ENCODE peak calls at places on chromosomes 2 and 18, in six cellular contexts. H is brain microvascular endothelial cell, D is PC-9, J is tibial artery, O is uterus, N is adrenal gland. G is an unnamed sample.

GRCh38 chr2:156334496-156335478 is 2.3 kb upstream of the NR4A2 start:
- DNase-seq in J (peak), H (peak), O (peak), D (peak), N (peak), G (peak)

GRCh38 chr18:79947881-79948610 is 3.4 kb downstream of the SLC66A2 start:
- DNase-seq in N (peak), H (no peak), D (no peak), O (no peak), J (no peak), G (no peak)

GRCh38 chr18:22001912-22002487 is 167.4 kb upstream of the GATA6 start:
- DNase-seq in O (no peak), H (no peak), N (no peak), D (no peak), J (no peak), G (no peak)

GRCh38 chr2:154240921-154241379 is 369.2 kb downstream of the GALNT13 start:
- DNase-seq in O (no peak), N (no peak), D (no peak), H (no peak), J (no peak), G (no peak)

GRCh38 chr2:150994041-150994440 is 267.6 kb downstream of the RBM43 start:
- DNase-seq in J (no peak), O (no peak), H (no peak), N (no peak), D (no peak), G (peak)

GRCh38 chr2:173657996-173658717 is 303.5 kb downstream of the CDCA7 start:
- DNase-seq in N (peak), D (peak), H (peak), O (peak), J (no peak), G (no peak)

GRCh38 chr18:67525328-67526110 is 9.0 kb upstream of the DSEL start:
- DNase-seq in O (peak), J (peak), N (peak), D (peak), H (peak), G (peak)

GRCh38 chr18:62883937-62884735 is 168.8 kb downstream of the PHLPP1 start:
- DNase-seq in N (no peak), H (no peak), D (no peak), J (no peak), O (no peak), G (no peak)

GRCh38 chr2:30249354-30249753 is 18.0 kb downstream of the LBH start:
- DNase-seq in D (no peak), J (no peak), O (peak), H (no peak), N (no peak), G (no peak)

GRCh38 chr2:239443666-239444567 is 43.1 kb upstream of the HDAC4 start:
- DNase-seq in N (peak), J (no peak), O (no peak), H (no peak), D (no peak), G (no peak)

GRCh38 chr2:48479923-48480322 is 50.0 kb upstream of the STON1 start:
- DNase-seq in O (no peak), D (no peak), J (no peak), H (no peak), N (no peak), G (peak)

GRCh38 chr18:31499157-31499524 is 1.2 kb downstream of the DSG2 start:
- DNase-seq in J (no peak), O (no peak), H (no peak), D (no peak), N (no peak), G (no peak)

GRCh38 chr2:2664989-2665833 is 334.1 kb upstream of the MYT1L start:
- DNase-seq in H (peak), D (no peak), O (no peak), N (peak), J (no peak), G (no peak)

GRCh38 chr2:197674546-197674945 is 841 bp downstream of the RFTN2 start:
- DNase-seq in N (no peak), J (no peak), O (no peak), D (no peak), H (peak), G (no peak)

GRCh38 chr2:216283038-216283900 is 89.0 kb downstream of the MARCHF4 start:
- DNase-seq in N (peak), J (no peak), O (no peak), D (no peak), H (no peak), G (peak)

GRCh38 chr2:68371581-68371980 is 6.5 kb downstream of the PLEK start:
- DNase-seq in N (no peak), J (no peak), D (no peak), O (no peak), H (no peak), G (no peak)
- H3K4me3 ChIP-seq in N (no peak), J (no peak), D (no peak), O (no peak), H (no peak), G (no peak)

DNA sequence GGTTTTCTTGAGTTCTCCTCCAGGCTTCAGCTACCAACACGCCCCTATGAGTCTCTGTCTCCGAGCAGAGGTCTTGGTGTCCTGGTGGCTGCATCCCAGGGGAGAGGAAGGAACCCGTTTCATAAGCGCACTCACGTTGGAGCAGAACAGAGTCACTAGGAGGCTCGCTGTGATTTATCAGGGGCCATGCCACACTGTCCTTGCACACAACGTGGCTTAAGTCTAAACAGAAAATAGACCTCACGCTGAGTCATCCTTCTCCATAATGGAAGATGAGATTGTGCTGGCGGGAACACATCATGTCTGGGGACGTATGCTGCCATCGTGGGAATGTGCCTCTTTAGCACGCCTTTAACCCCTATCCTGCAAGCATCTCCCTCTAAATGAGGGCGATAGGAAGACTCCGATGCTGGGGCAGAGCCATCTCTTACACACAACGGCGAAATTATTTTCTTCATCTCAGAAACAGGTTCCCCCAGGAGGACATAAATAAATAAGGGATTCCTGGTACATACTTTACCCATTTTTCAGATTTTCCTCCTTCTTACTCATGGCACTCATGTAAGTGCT is 211.4 kb downstream of the KLHL29 start:
- DNase-seq in H (peak), O (no peak), J (peak), D (no peak), N (peak), G (peak)
- H3K27ac ChIP-seq in H (no peak), O (peak), J (peak), D (no peak), N (peak), G (no peak)

GRCh38 chr2:99543247-99543646 is 53.4 kb upstream of the REV1 start:
- DNase-seq in O (no peak), J (no peak), N (no peak), D (no peak), H (no peak), G (no peak)

GRCh38 chr2:99537910-99538485 is 48.2 kb upstream of the REV1 start:
- DNase-seq in J (no peak), O (no peak), D (no peak), N (no peak), H (no peak), G (no peak)
- H3K4me3 ChIP-seq in J (no peak), O (no peak), D (no peak), N (no peak), H (no peak), G (no peak)

DNA sequence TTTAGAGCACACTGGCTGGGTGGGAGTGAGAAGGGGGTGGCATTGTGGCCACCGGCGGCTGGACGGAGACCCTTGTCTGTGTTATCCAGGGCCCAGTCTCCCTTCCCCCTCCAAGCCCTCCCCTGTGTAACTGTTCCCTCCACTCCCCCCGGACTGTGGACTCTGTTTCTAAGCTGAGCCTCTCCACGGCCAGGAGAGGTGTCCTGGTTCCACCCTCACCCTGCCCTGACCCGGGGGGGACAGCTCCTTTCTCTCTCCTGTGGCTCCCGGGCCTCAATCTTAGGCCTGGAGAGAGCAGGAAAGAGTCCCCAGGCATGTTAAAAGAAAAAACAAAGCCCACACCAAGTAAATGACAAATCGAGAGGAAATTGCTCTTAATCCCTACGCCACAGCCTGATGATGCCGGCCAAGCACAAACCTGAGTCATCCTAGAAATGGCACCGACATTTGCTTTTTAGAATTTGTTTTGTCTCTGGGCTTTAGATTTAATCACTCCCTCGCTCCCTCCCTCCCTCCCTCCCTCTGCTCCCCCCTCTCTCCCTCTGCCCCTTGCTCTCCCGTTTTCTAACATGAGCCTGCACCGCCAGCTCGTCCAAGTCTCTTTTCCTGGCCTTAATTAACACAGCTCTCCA is 231.0 kb downstream of the CELF4 start:
- DNase-seq in J (no peak), H (peak), N (no peak), O (no peak), D (no peak), G (peak)
- H3K27ac ChIP-seq in J (no peak), H (no peak), N (no peak), O (no peak), D (no peak), G (no peak)

GRCh38 chr2:224986479-224986878 is 55.8 kb downstream of the DOCK10 start:
- DNase-seq in J (no peak), O (no peak), H (no peak), N (no peak), D (no peak), G (no peak)

GRCh38 chr2:224984641-224985040 is 57.6 kb downstream of the DOCK10 start:
- DNase-seq in H (no peak), N (no peak), O (no peak), J (no peak), D (no peak), G (no peak)

GRCh38 chr2:224982226-224982625 is 60.0 kb downstream of the DOCK10 start:
- DNase-seq in O (no peak), D (no peak), N (no peak), H (peak), J (peak), G (no peak)

GRCh38 chr2:224983719-224984388 is 58.4 kb downstream of the DOCK10 start:
- DNase-seq in J (no peak), H (no peak), N (no peak), O (no peak), D (no peak), G (peak)

DNA sequence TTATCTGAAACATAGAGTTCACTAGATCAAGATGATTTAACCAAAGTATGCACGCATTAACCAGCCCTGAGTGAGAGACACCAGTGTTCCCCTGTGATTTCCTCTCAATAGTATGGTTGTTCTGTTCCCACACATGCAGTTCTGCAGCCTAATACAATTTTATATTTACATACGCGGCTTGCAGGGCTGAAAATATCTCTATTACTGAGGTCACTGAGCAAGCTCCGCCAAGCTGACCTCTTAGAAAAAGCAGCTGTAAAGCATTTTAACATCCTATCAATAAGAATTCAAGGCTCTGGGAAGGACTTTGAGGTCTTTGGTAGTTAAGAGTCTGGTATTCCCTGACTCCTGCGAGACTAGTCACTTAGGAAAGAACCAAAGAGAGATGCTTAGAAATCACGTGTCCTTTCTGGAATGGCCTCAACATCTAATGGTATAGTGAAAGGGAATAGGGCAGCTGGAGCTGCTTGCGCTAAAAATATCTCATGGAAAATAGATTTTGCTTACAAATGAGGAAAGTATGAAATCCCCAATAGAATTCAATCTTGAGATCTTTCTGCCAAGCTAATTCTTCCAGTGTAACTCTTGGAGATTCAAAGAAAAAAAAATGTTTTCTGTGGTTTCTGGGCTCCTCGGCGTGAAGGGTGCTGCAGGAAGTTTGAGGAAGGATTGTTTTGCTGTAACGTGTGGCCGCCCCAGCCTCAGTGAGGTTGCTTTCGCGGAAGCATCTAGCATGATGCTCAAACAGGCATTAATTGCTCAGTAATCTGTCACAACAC is 59.2 kb downstream of the DOCK10 start:
- DNase-seq in N (no peak), D (no peak), J (no peak), H (peak), O (no peak), G (no peak)
- H3K4me3 ChIP-seq in N (no peak), D (no peak), J (peak), H (peak), O (peak), G (no peak)